ENCODE peak calls at places on chromosomes 1 and 21, in six cellular contexts. H is neural progenitor cell, G is RWPE1, B is heart right ventricle, J is breast epithelium, T is spleen. V is an unnamed sample.

GRCh38 chr21:44764319-44765230 is 37.0 kb downstream of the UBE2G2 start:
- DNase-seq in G (no peak), J (no peak), T (peak; percentile 62), H (peak; percentile 39), B (no peak), V (no peak)

GRCh38 chr1:53254011-53254640 is 15.8 kb upstream of the MAGOH start:
- DNase-seq in B (no peak), H (no peak), J (no peak), T (no peak), G (no peak), V (no peak)

GRCh38 chr21:45848805-45849204 is 132.8 kb upstream of the COL6A1 start:
- DNase-seq in B (no peak), H (no peak), G (no peak), T (no peak), J (no peak), V (no peak)

GRCh38 chr1:150186789-150187559 is 37.3 kb downstream of the PLEKHO1 start:
- DNase-seq in G (peak; percentile 37), J (no peak), H (peak; percentile 65), B (no peak), T (no peak), V (no peak)

GRCh38 chr1:30277415-30277814 is 446.0 kb downstream of the MATN1 start:
- DNase-seq in H (no peak), G (no peak), J (no peak), B (no peak), T (no peak), V (no peak)

GRCh38 chr1:44239961-44240371 is 26.7 kb downstream of the DMAP1 start:
- DNase-seq in G (no peak), B (peak; percentile 59), H (no peak), J (no peak), T (peak; percentile 63), V (no peak)

GRCh38 chr1:90135306-90135705 is 140.4 kb downstream of the ZNF326 start:
- DNase-seq in J (no peak), H (no peak), T (no peak), G (no peak), B (no peak), V (no peak)

GRCh38 chr1:201008666-201009360 is 14.7 kb downstream of the KIF21B start:
- DNase-seq in J (no peak), H (peak; percentile 30), T (peak; percentile 64), B (no peak), G (no peak), V (no peak)

GRCh38 chr1:225461533-225462428 is 33.9 kb upstream of the LBR start:
- DNase-seq in B (no peak), H (no peak), G (no peak), T (peak; percentile 68), J (no peak), V (no peak)

GRCh38 chr1:35554261-35555211 is 2.7 kb downstream of the KIAA0319L start:
- DNase-seq in G (no peak), J (peak; percentile 66), H (no peak), B (no peak), T (no peak), V (no peak)

GRCh38 chr21:41598561-41599511 is 90.9 kb upstream of the TMPRSS2 start:
- DNase-seq in G (no peak), B (no peak), H (no peak), J (peak; percentile 54), T (no peak), V (no peak)

GRCh38 chr1:116418091-116418830 is 45.2 kb downstream of the ATP1A1 start:
- DNase-seq in J (peak; percentile 60), T (peak; percentile 97), H (peak; percentile 84), G (peak; percentile 57), B (peak; percentile 87), V (peak; percentile 75)

GRCh38 chr1:68826861-68827260 is 330.0 kb upstream of the DEPDC1 start:
- DNase-seq in B (no peak), H (no peak), T (no peak), G (no peak), J (no peak), V (no peak)

GRCh38 chr1:215284966-215285365 is 202.4 kb downstream of the KCNK2 start:
- DNase-seq in H (no peak), T (no peak), J (no peak), B (no peak), G (no peak), V (no peak)

GRCh38 chr1:59199734-59200376 is 97.0 kb upstream of the FGGY start:
- DNase-seq in G (no peak), T (no peak), B (no peak), J (no peak), H (no peak), V (no peak)

GRCh38 chr1:234498448-234499118 is 19.6 kb upstream of the TARBP1 start:
- DNase-seq in B (no peak), T (no peak), H (no peak), G (no peak), J (no peak), V (no peak)

GRCh38 chr1:246476771-246477170 is 30.3 kb downstream of the SMYD3 start:
- DNase-seq in G (no peak), J (no peak), H (no peak), T (no peak), B (no peak), V (no peak)

DNA sequence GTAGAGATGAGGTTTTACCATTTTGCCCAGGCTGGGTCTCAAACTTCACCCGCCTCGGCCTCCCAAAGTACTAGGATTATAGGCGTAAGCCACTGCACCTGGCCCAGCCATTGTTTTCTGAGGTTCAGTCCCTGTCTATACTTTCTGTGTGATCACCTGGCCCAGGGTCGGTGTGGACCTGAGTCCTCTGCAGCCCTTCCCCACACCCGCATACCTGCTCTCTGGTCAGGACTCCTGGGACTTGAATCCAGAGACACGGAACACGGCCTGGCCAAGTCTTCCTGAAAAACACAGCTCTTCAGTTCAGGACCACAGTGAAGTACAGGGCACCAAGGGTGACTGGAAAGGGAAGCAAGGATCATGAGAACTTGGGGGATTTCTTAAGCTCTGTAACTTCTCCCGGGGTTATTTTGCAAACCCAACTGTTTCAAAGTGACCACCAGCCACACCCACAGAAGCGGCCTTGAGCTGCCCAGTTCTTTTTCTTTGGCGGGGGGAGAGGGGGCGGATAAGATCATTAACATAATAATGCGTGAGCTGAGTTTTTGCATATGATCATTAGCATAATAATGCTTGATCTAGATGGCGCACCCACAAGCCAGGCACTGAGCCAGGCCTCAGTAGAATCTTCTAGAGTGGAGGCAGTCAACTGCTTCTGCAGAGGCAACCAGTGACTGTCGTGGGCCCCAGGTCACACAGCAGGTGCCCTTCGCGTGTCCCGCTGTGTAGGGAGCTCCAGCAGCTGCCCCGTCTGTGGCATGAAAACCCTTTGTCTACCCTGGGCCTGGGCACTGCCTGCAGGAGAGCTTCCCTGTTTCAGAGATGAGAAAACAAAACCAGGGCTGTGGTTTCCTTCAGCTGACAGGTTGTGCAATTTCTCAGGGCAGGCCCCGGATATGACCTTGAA is 1.7 kb upstream of the NADK start:
- DNase-seq in J (peak; percentile 56), H (peak; percentile 25), B (no peak), G (no peak), T (peak; percentile 93), V (no peak)
- TF ChIP-seq CTCF in J (no peak), H (no peak), B (no peak), G (no peak), T (no peak), V (no peak)

GRCh38 chr1:15425521-15425920 is 12.7 kb upstream of the CTRC start:
- DNase-seq in J (no peak), T (no peak), G (no peak), H (no peak), B (no peak), V (no peak)

GRCh38 chr1:15427280-15427666 is 11.0 kb upstream of the CTRC start:
- DNase-seq in J (no peak), T (peak; percentile 68), H (no peak), B (no peak), G (no peak), V (no peak)

GRCh38 chr1:15425961-15426360 is 12.3 kb upstream of the CTRC start:
- DNase-seq in J (no peak), B (no peak), G (no peak), H (no peak), T (no peak), V (no peak)

GRCh38 chr1:15424981-15425380 is 13.3 kb upstream of the CTRC start:
- DNase-seq in H (no peak), G (no peak), B (no peak), T (no peak), J (no peak), V (no peak)

GRCh38 chr1:15426492-15427279 is 11.6 kb upstream of the CTRC start:
- DNase-seq in T (no peak), J (no peak), G (no peak), H (no peak), B (peak; percentile 26), V (no peak)
- TF ChIP-seq CTCF in T (peak; percentile 31), J (no peak), G (no peak), H (no peak), B (no peak), V (no peak)

GRCh38 chr1:194159941-194160340 is 973.5 kb upstream of the B3GALT2 start:
- DNase-seq in G (no peak), H (no peak), J (no peak), T (no peak), B (no peak), V (no peak)
- TF ChIP-seq CTCF in G (no peak), H (peak; percentile 19), J (no peak), T (no peak), B (no peak), V (no peak)

GRCh38 chr1:20983297-20983889 is 193.3 kb downstream of the EIF4G3 start:
- DNase-seq in T (no peak), H (no peak), B (no peak), J (no peak), G (no peak), V (no peak)

GRCh38 chr1:20980051-20980450 is 192.9 kb upstream of the HP1BP3 start:
- DNase-seq in G (no peak), J (no peak), H (no peak), T (no peak), B (no peak), V (no peak)

GRCh38 chr1:20978413-20978812 is 191.3 kb upstream of the HP1BP3 start:
- DNase-seq in G (no peak), J (no peak), H (no peak), B (no peak), T (no peak), V (no peak)

DNA sequence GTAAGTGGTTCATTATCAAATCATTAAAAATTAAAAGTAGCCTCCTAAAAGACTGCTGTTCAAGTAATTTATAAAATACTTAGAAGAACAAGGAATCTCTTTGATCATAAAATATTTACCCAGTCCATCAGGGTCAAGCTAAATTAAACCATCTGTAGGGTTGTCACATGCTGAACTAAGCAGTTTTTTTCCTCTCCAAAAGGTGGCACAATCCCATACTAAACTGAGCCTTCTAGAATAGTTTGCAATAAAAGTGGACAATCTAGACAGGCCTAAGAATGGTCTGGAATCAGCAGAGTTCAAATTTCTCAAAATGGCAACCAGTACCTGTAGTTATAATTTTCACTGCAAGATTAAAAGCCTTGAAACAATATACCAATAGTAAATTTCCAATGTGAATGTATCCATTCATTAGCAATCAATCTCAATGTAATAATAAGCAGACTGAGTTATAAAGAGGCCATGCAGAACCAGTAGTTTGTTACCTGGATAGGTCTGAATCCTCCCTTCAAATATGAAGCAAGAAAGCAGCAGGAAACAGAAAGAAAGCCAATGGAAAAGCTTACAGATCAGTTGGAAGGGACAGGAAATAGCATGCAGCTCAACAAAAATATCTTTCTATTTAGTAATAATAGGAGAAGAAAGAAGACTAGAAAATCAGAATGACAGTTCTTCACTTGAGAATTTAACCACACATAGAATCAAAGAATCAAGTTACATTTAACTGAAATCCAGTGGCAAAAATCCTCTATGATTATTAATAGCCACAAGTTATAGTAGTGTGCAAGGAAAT is 194.6 kb downstream of the EIF4G3 start:
- DNase-seq in G (no peak), H (no peak), T (no peak), B (no peak), J (no peak), V (no peak)
- TF ChIP-seq CTCF in G (peak; percentile 19), H (peak; percentile 13), T (no peak), B (peak; percentile 44), J (peak; percentile 28), V (no peak)

V was measured in omental fat pad.